ENCODE peak calls at places on chromosome 16, in six cellular contexts. D is psoas muscle, C is suprapubic skin, G is uterus, O is cardiac muscle cell, R is mucosa of descending colon. U is an unnamed sample.

GRCh38 chr16:50692999-50693781 is at the start of gene NOD2:
- DNase-seq in D (no peak), C (no peak), G (no peak), O (peak; percentile 29), R (peak; percentile 46), U (no peak)

GRCh38 chr16:87201777-87202176 is 115.4 kb downstream of the C16orf95 start:
- DNase-seq in D (no peak), C (no peak), G (no peak), O (no peak), R (no peak), U (no peak)

GRCh38 chr16:72107371-72107770 is 13.7 kb downstream of the DHX38 start:
- DNase-seq in D (no peak), C (no peak), G (no peak), O (no peak), R (no peak), U (no peak)

GRCh38 chr16:89322381-89323119 is 105.0 kb downstream of the ZNF778 start:
- DNase-seq in D (peak; percentile 95), C (no peak), G (peak; percentile 62), O (peak; percentile 91), R (peak; percentile 35), U (peak; percentile 72)

GRCh38 chr16:69138608-69139007 is 6.2 kb downstream of the UTP4 start:
- DNase-seq in D (no peak), C (peak; percentile 35), G (no peak), O (no peak), R (no peak), U (no peak)

GRCh38 chr16:89331371-89332109 is 114.0 kb downstream of the ZNF778 start:
- DNase-seq in D (peak; percentile 11), C (no peak), G (no peak), O (no peak), R (no peak), U (no peak)

GRCh38 chr16:86616906-86617305 is 38.6 kb downstream of the FOXL1 start:
- DNase-seq in D (no peak), C (no peak), G (no peak), O (no peak), R (no peak), U (no peak)

GRCh38 chr16:47037746-47038458 is 64.4 kb upstream of the DNAJA2 start:
- DNase-seq in D (peak; percentile 94), C (peak; percentile 94), G (peak; percentile 86), O (peak; percentile 85), R (peak; percentile 96), U (peak; percentile 89)

GRCh38 chr16:73232555-73233422 is 184.9 kb upstream of the ZFHX3 start:
- DNase-seq in D (no peak), C (no peak), G (peak; percentile 78), O (peak; percentile 98), R (no peak), U (no peak)

GRCh38 chr16:16867994-16868393 is 489.1 kb downstream of the NPIPA7 start:
- DNase-seq in D (no peak), C (no peak), G (no peak), O (no peak), R (no peak), U (no peak)

GRCh38 chr16:16877061-16877460 is 498.1 kb downstream of the NPIPA7 start:
- DNase-seq in D (no peak), C (peak; percentile 9), G (no peak), O (no peak), R (no peak), U (no peak)

GRCh38 chr16:16868727-16869126 is 489.8 kb downstream of the NPIPA7 start:
- DNase-seq in D (no peak), C (no peak), G (no peak), O (no peak), R (no peak), U (no peak)

GRCh38 chr16:16865374-16865773 is 486.4 kb downstream of the NPIPA7 start:
- DNase-seq in D (no peak), C (no peak), G (no peak), O (no peak), R (no peak), U (no peak)

GRCh38 chr16:16871196-16871595 is 492.3 kb downstream of the NPIPA7 start:
- DNase-seq in D (no peak), C (no peak), G (no peak), O (no peak), R (no peak), U (no peak)
- H3K4me1 ChIP-seq in D (no peaks in the 10 kb centered on the region), C (no peaks in the 10 kb centered on the region), G (no peaks in the 10 kb centered on the region), O (peaks cover 12% of the 10 kb centered on the region), R (no peaks in the 10 kb centered on the region), U (no peaks in the 10 kb centered on the region)

DNA sequence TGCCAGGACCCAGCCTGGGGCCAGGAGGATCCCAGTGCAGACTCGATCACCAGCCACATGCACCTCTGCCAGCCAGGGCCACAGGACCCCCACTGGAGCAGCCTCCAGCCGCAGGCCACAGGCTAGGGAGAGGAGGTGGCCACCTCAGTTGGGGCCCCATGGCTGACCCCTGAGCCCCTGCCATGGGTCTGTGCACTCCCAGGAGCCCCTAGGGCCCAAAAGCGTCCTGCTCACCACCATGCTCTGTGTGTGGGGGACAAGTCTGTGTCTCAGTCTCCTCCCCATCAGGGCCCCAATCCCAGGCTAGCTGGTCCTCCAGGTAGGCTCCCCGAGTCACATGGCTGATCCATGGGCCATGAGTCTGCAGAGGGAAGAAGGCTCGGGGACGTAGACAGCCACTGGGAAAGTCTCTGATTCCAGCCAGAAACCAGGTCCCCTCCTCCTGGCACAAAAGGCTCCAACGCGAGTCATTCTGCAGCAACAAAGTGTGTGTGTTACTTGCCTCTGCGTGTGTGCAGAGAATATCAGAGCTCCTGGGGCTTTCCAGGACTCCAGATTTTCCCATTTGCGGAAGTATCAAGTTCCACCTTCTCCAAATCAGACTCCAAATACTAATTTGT is 6.1 kb upstream of the PRSS8 start:
- DNase-seq in D (peak; percentile 63), C (no peak), G (peak; percentile 51), O (no peak), R (peak; percentile 69), U (no peak)
- H3K4me3 ChIP-seq in D (peak overlapping the region; percentile 70), C (peak overlapping the region; percentile 54), G (peak overlapping the region; percentile 5), O (peak overlapping the region; percentile 12), R (no peak overlapping the region), U (no peak overlapping the region)

GRCh38 chr16:81562926-81563325 is 118.3 kb downstream of the CMIP start:
- DNase-seq in D (no peak), C (no peak), G (no peak), O (no peak), R (peak; percentile 22), U (no peak)
- H3K4me1 ChIP-seq in D (no peaks in the 10 kb centered on the region), C (peaks cover 39% of the 10 kb centered on the region), G (no peaks in the 10 kb centered on the region), O (no peaks in the 10 kb centered on the region), R (peaks cover 16% of the 10 kb centered on the region), U (no peaks in the 10 kb centered on the region)

GRCh38 chr16:4693296-4693955 is at the start of gene NUDT16L1:
- DNase-seq in D (peak; percentile 98), C (peak; percentile 98), G (peak; percentile 93), O (peak; percentile 97), R (peak; percentile 99), U (peak; percentile 95)

GRCh38 chr16:4695473-4696171 is 2.3 kb downstream of the NUDT16L1 start:
- DNase-seq in D (no peak), C (no peak), G (no peak), O (no peak), R (no peak), U (no peak)

GRCh38 chr16:4693956-4694663 is 748 bp downstream of the NUDT16L1 start:
- DNase-seq in D (peak; percentile 73), C (peak; percentile 80), G (peak; percentile 74), O (peak; percentile 81), R (peak; percentile 74), U (no peak)

GRCh38 chr16:4696172-4696904 is 3.0 kb downstream of the NUDT16L1 start:
- DNase-seq in D (peak; percentile 85), C (no peak), G (peak; percentile 65), O (peak; percentile 50), R (no peak), U (no peak)

DNA sequence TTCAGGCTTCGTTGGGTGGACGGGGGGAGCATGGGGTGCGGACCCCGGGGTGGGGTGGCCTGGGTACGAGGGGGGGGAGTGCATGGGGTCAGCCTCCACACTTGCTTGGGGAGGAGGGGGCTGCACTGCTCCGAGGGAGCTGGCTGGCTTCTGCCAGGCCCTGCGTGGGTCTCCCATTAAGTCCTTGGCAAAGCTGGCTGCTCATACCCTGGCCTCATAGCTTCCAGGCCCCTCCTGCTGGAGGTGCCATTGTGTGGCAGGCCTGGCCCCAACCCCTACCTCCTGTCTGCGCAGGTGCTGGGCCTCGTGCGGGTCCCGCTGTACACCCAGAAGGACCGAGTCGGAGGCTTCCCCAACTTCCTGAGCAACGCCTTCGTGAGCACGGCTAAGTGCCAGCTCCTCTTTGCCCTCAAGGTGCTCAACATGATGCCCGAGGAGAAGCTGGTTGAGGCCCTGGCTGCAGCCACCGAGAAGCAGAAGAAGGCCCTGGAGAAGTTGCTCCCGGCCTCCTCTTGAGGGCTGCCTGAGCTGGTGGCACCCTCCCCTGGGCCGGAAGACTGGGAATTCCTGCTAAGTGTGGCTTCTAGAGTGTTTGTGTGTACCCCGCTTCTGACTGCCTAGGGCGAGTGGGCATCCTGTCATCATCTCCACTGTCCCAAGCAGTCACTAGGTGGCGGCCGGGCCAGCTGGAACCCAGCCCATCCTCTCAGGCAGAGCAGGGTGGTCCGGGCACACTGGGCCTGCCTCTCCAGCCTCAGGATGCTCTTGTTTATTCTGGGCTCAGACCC is 1.5 kb downstream of the NUDT16L1 start:
- DNase-seq in D (peak; percentile 77), C (no peak), G (peak; percentile 45), O (peak; percentile 11), R (peak; percentile 43), U (no peak)
- H3K4me3 ChIP-seq in D (peak overlapping the region; percentile 92), C (peak overlapping the region; percentile 70), G (peak overlapping the region; percentile 100), O (peak overlapping the region; percentile 49), R (no peak overlapping the region), U (no peak overlapping the region)

DNA sequence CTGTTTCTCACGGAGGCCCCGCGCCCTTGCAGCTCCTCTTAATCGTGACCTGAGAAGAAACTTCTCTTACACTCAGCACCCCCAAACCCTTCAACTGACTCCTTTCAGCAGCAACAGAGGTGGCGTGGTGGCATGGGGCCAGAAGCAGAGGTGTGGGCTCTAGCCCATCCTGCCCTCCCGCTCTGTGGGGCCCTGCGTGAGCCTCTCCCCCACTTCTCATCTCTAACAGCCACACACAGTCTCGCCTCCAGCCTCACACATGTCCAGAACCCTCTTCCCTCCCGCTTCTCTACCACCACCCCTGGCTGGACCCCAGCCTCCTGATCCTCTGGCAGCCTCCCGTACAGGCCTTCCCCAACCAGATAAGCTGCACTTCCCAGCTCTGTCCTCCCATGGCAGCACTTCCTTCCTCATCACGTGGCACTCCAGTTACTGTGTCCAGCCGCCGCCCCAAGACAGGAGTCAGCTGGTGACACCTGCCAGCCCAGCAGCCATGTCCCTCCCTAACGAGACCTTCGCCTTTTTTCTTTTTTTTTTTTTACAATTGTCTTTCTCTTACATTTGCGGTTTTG is 30.5 kb downstream of the NSMCE1 start:
- DNase-seq in D (no peak), C (peak; percentile 76), G (peak; percentile 26), O (no peak), R (peak; percentile 80), U (no peak)
- H3K4me1 ChIP-seq in D (peaks cover 20% of the 10 kb centered on the region), C (peaks cover 62% of the 10 kb centered on the region), G (peaks cover 8% of the 10 kb centered on the region), O (peaks cover 13% of the 10 kb centered on the region), R (peaks cover 75% of the 10 kb centered on the region), U (peaks cover 37% of the 10 kb centered on the region)

DNA sequence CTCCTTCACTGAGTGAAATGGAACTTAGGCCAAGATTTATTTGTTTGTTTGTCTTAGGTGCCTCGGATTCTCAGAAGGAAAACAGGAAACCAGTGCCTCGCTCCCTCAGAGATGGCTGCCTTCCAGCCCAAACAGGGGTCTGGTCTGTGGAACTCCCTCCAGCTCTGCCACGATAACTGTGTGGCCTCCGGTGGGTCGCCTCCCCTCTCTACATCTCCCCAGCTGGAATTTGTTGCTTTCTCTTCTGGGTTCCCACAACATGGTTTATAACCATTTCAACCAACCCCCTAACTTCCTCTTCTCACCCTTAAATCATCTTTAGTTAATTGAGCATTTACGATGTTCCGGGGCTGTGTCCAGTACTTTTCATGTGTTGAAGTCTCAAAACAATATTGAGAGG is 30.9 kb upstream of the PLLP start:
- DNase-seq in D (no peak), C (peak; percentile 24), G (no peak), O (no peak), R (no peak), U (no peak)
- H3K4me3 ChIP-seq in D (no peak overlapping the region), C (no peak overlapping the region), G (no peak overlapping the region), O (no peak overlapping the region), R (no peak overlapping the region), U (no peak overlapping the region)

GRCh38 chr16:20871935-20872815 is 28.0 kb downstream of the DCUN1D3 start:
- DNase-seq in D (no peak), C (no peak), G (no peak), O (no peak), R (no peak), U (no peak)
- H3K4me1 ChIP-seq in D (peaks cover 57% of the 10 kb centered on the region), C (peaks cover 73% of the 10 kb centered on the region), G (peaks cover 19% of the 10 kb centered on the region), O (peaks cover 40% of the 10 kb centered on the region), R (peaks cover 18% of the 10 kb centered on the region), U (peaks cover 19% of the 10 kb centered on the region)

U was measured in lung.